ENCODE peak calls at places on chromosomes 12 and 14, in five cellular contexts. F is PC-3, X is EL, I is endothelial cell, S is SJCRH30. Y is an unnamed sample.

GRCh38 chr12:2773199-2773875 is 21.4 kb upstream of the FKBP4 start:
- DNase-seq in F (no peak), X (no peak), I (no peak), S (no peak), Y (peak)

GRCh38 chr14:56325251-56325839 is 207.1 kb downstream of the PELI2 start:
- DNase-seq in F (no peak), X (no peak), I (no peak), S (no peak), Y (no peak)

GRCh38 chr12:76266797-76267196 is 81.4 kb downstream of the BBS10 start:
- DNase-seq in F (peak), X (peak), I (no peak), S (peak), Y (no peak)

GRCh38 chr14:31933716-31934115 is 143.4 kb upstream of the ARHGAP5 start:
- DNase-seq in F (peak), X (peak), I (no peak), S (no peak), Y (no peak)

GRCh38 chr12:15520083-15520482 is 197.8 kb downstream of the PTPRO start:
- DNase-seq in F (no peak), X (no peak), I (no peak), S (no peak), Y (no peak)

GRCh38 chr12:57194253-57194652 is 22.3 kb upstream of the NXPH4 start:
- DNase-seq in F (no peak), X (no peak), I (no peak), S (no peak), Y (no peak)

GRCh38 chr12:4978737-4979136 is 64.9 kb upstream of the KCNA5 start:
- DNase-seq in F (peak), X (no peak), I (no peak), S (no peak), Y (no peak)

GRCh38 chr12:89770391-89770790 is 61.8 kb upstream of the ATP2B1 start:
- DNase-seq in F (peak), X (no peak), I (no peak), S (peak), Y (no peak)

GRCh38 chr12:66467932-66468331 is 165.6 kb downstream of the HELB start:
- DNase-seq in F (no peak), X (peak), I (no peak), S (peak), Y (no peak)

GRCh38 chr14:70873627-70874026 is 33.6 kb upstream of the PCNX1 start:
- DNase-seq in F (no peak), X (no peak), I (no peak), S (no peak), Y (no peak)

Y was measured in osteocyte.